ENCODE peak calls at places on chromosomes 5 and 9, in four cellular contexts. A, M, X and I are unnamed samples.

GRCh38 chr9:35951736-35952135 is 6.2 kb downstream of the OR2S2 start:
- DNase-seq in A (peak), M (no peak), X (no peak), I (no peak)

GRCh38 chr5:172283862-172284274 is 304 bp upstream of the UBTD2 start:
- DNase-seq in A (peak), M (peak), X (no peak), I (peak)

GRCh38 chr5:177557041-177557647 is 2.8 kb upstream of the FAM193B start:
- DNase-seq in A (no peak), M (peak), X (peak), I (no peak)

GRCh38 chr9:120925535-120926396 is 830 bp downstream of the TRAF1 start:
- DNase-seq in A (peak), M (peak), X (peak), I (no peak)

GRCh38 chr5:133741396-133741795 is 129.1 kb upstream of the FSTL4 start:
- DNase-seq in A (no peak), M (no peak), X (no peak), I (no peak)

GRCh38 chr9:115118471-115119156 is 657 bp upstream of the TNC start:
- DNase-seq in A (peak), M (peak), X (peak), I (peak)

GRCh38 chr5:120415985-120416384 is 48.1 kb upstream of the PRR16 start:
- DNase-seq in A (peak), M (no peak), X (no peak), I (no peak)

GRCh38 chr9:98974554-98974953 is 30.8 kb downstream of the COL15A1 start:
- DNase-seq in A (no peak), M (no peak), X (no peak), I (no peak)

GRCh38 chr5:159975462-159976019 is 33.4 kb upstream of the TTC1 start:
- DNase-seq in A (peak), M (peak), X (peak), I (no peak)

DNA sequence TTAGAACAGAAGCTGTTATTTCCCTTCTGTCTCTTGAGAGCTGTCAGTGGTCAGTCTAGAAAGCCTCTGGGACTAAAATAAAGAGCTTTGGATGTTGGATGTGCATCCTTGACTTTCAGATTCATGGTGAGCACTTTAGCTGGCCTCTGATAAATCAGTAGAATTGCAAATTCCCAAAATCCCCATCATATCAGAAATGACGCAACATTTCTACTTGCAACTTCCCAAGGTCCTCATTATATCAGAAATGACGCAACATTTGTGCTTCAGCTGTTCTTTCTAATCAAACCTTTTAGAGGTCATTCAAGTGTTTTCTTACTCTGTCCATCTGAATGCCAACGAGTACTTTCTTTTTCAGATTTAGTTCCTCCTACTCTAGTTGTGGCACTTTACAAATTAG is 167.3 kb upstream of the MOCS2 start:
- DNase-seq in A (peak), M (no peak), X (no peak), I (no peak)
- TF ChIP-seq CTCF in A (no peak), M (no peak), X (no peak), I (no peak)

GRCh38 chr9:119164716-119165115 is 204.5 kb downstream of the BRINP1 start:
- DNase-seq in A (no peak), M (no peak), X (no peak), I (no peak)

GRCh38 chr9:119167267-119167666 is 202.0 kb downstream of the BRINP1 start:
- DNase-seq in A (no peak), M (no peak), X (no peak), I (no peak)

DNA sequence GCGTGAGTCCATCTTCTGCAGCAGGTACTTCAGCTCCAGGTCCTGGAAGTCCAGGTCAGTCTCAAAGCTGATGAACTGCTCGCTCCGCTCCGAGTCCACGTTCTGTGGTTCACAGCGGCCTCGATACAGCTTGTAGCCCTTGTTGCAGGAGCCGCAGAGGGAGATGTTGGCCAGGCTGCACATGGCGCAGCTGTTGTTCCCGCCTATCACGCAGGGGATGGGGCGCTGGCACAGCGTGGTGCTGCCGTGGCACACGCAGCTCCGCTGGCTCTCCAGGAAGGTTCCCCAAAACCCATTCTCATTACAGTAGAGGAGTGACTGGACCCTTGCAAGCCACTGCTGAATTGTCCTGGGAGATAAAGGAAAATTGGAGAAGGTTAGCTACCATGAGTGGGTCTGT is 201.4 kb downstream of the BRINP1 start:
- DNase-seq in A (no peak), M (no peak), X (no peak), I (no peak)
- TF ChIP-seq CTCF in A (no peak), M (no peak), X (no peak), I (no peak)

GRCh38 chr9:104177003-104177611 is 83.0 kb downstream of the SMC2 start:
- DNase-seq in A (peak), M (peak), X (no peak), I (no peak)
- TF ChIP-seq CTCF in A (peak), M (peak), X (peak), I (peak)

GRCh38 chr9:101176384-101176783 is 147.9 kb downstream of the PLPPR1 start:
- DNase-seq in A (no peak), M (peak), X (no peak), I (no peak)
- TF ChIP-seq CTCF in A (no peak), M (peak), X (peak), I (peak)

DNA sequence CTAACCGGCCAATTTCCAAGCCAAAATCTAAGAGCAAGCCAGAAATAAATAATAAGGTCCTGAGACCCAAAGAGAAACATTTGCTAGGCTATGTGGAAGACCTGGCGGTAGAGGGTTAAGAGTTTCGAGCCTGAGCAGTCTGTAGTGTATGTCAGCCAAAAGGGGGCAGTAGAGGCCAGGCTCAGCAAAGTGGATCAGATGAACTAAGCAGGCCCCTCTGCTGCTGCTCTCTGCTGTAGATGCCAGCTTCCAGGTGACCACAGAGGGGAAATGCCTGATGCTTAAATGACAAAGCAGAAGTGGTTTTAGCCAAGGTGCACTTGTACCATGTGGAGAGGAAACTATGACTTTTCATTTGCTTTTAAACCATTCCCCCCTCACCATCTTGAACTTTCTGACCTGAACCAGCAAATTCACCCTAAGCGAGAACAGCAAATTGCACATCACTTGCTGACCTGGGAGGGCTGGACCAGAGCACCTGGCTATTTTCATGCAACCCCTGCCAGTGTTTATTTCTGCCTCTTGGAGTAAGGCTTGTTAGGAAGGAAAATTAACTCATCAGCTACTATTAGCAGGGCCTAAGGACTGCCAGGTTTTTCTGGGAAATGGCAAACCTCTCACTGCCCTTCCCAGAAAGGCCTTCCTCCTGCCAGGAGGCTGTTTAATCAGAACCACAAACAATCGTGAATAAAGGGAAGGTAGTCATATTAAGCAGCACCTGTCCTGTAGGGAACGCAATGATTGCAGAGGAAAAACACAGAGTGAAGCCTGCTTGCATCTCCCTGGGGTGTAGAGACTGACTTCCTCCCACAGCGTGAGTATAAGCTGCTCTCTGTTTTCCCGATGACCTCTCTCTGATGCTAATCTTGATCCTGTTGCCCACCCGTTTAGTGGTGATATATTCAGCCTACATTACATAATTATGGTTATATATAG is 818.2 kb downstream of the TLR4 start:
- DNase-seq in A (peak), M (peak), X (no peak), I (peak)
- TF ChIP-seq CTCF in A (peak), M (peak), X (peak), I (peak)

DNA sequence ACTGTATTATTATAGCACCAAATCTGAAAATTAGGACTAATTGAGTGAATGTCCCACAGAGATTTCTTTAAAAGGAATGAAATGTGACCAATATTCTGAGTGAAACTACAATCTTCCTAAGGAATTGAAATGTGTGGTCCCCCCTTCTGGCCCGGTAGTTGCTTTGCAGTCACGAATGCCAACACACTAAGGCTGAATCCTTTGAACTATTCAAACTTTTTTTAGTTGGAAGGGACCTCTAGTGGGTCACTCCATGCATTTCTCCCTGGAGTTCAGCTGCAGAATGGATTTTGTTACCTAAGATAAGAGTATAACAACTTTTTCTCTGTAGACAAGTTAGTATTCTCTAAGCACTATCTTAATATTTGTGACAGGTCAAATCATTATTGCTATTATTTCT is 2.8 kb downstream of the CDH6 start:
- DNase-seq in A (peak), M (peak), X (peak), I (no peak)
- TF ChIP-seq CTCF in A (peak), M (no peak), X (peak), I (peak)

GRCh38 chr9:68704804-68705635 is at the start of gene PIP5K1B:
- DNase-seq in A (peak), M (peak), X (no peak), I (peak)
- TF ChIP-seq CTCF in A (no peak), M (no peak), X (no peak), I (peak)

GRCh38 chr5:179839328-179840256 is 18.9 kb downstream of the SQSTM1 start:
- DNase-seq in A (peak), M (no peak), X (no peak), I (no peak)

GRCh38 chr5:179834120-179834519 is 13.4 kb downstream of the SQSTM1 start:
- DNase-seq in A (peak), M (no peak), X (no peak), I (no peak)

GRCh38 chr5:179833709-179834070 is 13.0 kb downstream of the SQSTM1 start:
- DNase-seq in A (peak), M (no peak), X (no peak), I (no peak)

GRCh38 chr5:179837076-179838011 is 16.6 kb downstream of the SQSTM1 start:
- DNase-seq in A (no peak), M (no peak), X (no peak), I (no peak)

GRCh38 chr5:179836225-179837019 is 15.7 kb downstream of the SQSTM1 start:
- DNase-seq in A (peak), M (peak), X (no peak), I (no peak)
- TF ChIP-seq CTCF in A (no peak), M (no peak), X (no peak), I (no peak)

GRCh38 chr5:175460560-175460959 is 16.6 kb upstream of the DRD1 start:
- DNase-seq in A (no peak), M (no peak), X (no peak), I (no peak)

GRCh38 chr5:175456105-175456504 is 12.1 kb upstream of the DRD1 start:
- DNase-seq in A (no peak), M (no peak), X (no peak), I (no peak)

GRCh38 chr5:175461370-175461769 is 17.0 kb upstream of the SFXN1 start:
- DNase-seq in A (no peak), M (no peak), X (no peak), I (no peak)

GRCh38 chr5:175460126-175460525 is 16.1 kb upstream of the DRD1 start:
- DNase-seq in A (peak), M (no peak), X (no peak), I (no peak)

GRCh38 chr5:175457466-175457865 is 13.5 kb upstream of the DRD1 start:
- DNase-seq in A (no peak), M (no peak), X (no peak), I (no peak)
- TF ChIP-seq CTCF in A (no peak), M (no peak), X (no peak), I (no peak)